ENCODE peak calls at places on chromosomes 3 and 15, in five cellular contexts. H is lung, J is SJSA1, C is H9, D is ovary. K is an unnamed sample.

GRCh38 chr15:74799255-74799842 is 13.3 kb upstream of the LMAN1L start:
- DNase-seq in C (no peak), H (no peak), J (no peak), D (no peak), K (no peak)

GRCh38 chr3:32945136-32945535 is 6.3 kb upstream of the CCR4 start:
- DNase-seq in C (peak), J (peak), H (no peak), D (no peak), K (no peak)

GRCh38 chr3:112004187-112004586 is 5.5 kb downstream of the TAGLN3 start:
- DNase-seq in D (no peak), C (no peak), H (no peak), J (no peak), K (no peak)

GRCh38 chr15:78208341-78208844 is 26.0 kb downstream of the ACSBG1 start:
- DNase-seq in J (no peak), D (no peak), C (no peak), H (no peak), K (no peak)

GRCh38 chr3:186589115-186589514 is 18.6 kb downstream of the DNAJB11 start:
- DNase-seq in H (no peak), D (no peak), J (no peak), C (no peak), K (no peak)

GRCh38 chr15:87401986-87402385 is 854.6 kb downstream of the NTRK3 start:
- DNase-seq in J (no peak), H (no peak), C (peak), D (no peak), K (no peak)

GRCh38 chr3:58560771-58561311 is 16.4 kb downstream of the FAM107A start:
- DNase-seq in J (peak), D (no peak), H (no peak), C (peak), K (no peak)

GRCh38 chr3:171323934-171324535 is 136.2 kb downstream of the TNIK start:
- DNase-seq in C (no peak), H (no peak), J (no peak), D (no peak), K (no peak)

GRCh38 chr3:77189258-77189657 is 149.4 kb downstream of the ROBO2 start:
- DNase-seq in C (no peak), D (no peak), H (no peak), J (no peak), K (no peak)

GRCh38 chr15:77599899-77600298 is 32.8 kb downstream of the LINGO1 start:
- DNase-seq in C (peak), H (no peak), J (no peak), D (no peak), K (no peak)

GRCh38 chr3:4533489-4534443 is 40.6 kb downstream of the ITPR1 start:
- DNase-seq in J (no peak), C (no peak), H (peak), D (no peak), K (peak)

GRCh38 chr15:62740141-62741004 is 302.2 kb upstream of the TPM1 start:
- DNase-seq in C (no peak), J (no peak), D (no peak), H (no peak), K (no peak)

GRCh38 chr3:29686889-29687592 is 406.2 kb downstream of the RBMS3 start:
- DNase-seq in H (no peak), C (no peak), J (peak), D (no peak), K (no peak)

GRCh38 chr3:160869825-160870224 is 113.8 kb downstream of the PPM1L start:
- DNase-seq in H (no peak), D (no peak), C (no peak), J (no peak), K (peak)

GRCh38 chr15:42919308-42919707 is 1.3 kb downstream of the TTBK2 start:
- DNase-seq in C (no peak), H (no peak), J (no peak), D (no peak), K (no peak)

GRCh38 chr15:63085289-63085688 is 36.4 kb upstream of the LACTB start:
- DNase-seq in D (no peak), C (no peak), H (no peak), J (no peak), K (no peak)

GRCh38 chr3:10365316-10365715 is 44.4 kb upstream of the SEC13 start:
- DNase-seq in H (no peak), D (no peak), J (no peak), C (no peak), K (no peak)

GRCh38 chr3:176978441-176978840 is 218.8 kb downstream of the TBL1XR1 start:
- DNase-seq in J (no peak), C (no peak), D (no peak), H (no peak), K (no peak)

GRCh38 chr15:100520132-100520921 is 8.4 kb downstream of the CERS3 start:
- DNase-seq in H (no peak), C (no peak), J (no peak), D (no peak), K (no peak)

GRCh38 chr3:127088511-127089430 is 104.2 kb upstream of the PRR23E start:
- DNase-seq in J (no peak), C (no peak), D (no peak), H (no peak), K (no peak)

GRCh38 chr3:196177567-196177966 is 33.6 kb downstream of the ZDHHC19 start:
- DNase-seq in C (no peak), J (no peak), H (no peak), D (no peak), K (no peak)

GRCh38 chr3:14988988-14989394 is 41.6 kb downstream of the NR2C2 start:
- DNase-seq in D (no peak), H (no peak), C (peak), J (no peak), K (no peak)

GRCh38 chr3:129564981-129565644 is 22.1 kb downstream of the H1-8 start:
- DNase-seq in C (no peak), H (no peak), D (no peak), J (no peak), K (no peak)
- H3K27ac ChIP-seq in C (no peak), H (peak), D (no peak), J (no peak), K (no peak)

GRCh38 chr3:50503504-50503903 is at the start of gene CACNA2D2:
- DNase-seq in J (no peak), H (peak), C (peak), D (peak), K (peak)
- H3K27ac ChIP-seq in J (no peak), H (peak), C (no peak), D (peak), K (peak)

GRCh38 chr3:69607466-69608035 is 131.7 kb upstream of the MITF start:
- DNase-seq in C (no peak), H (no peak), D (no peak), J (no peak), K (no peak)

DNA sequence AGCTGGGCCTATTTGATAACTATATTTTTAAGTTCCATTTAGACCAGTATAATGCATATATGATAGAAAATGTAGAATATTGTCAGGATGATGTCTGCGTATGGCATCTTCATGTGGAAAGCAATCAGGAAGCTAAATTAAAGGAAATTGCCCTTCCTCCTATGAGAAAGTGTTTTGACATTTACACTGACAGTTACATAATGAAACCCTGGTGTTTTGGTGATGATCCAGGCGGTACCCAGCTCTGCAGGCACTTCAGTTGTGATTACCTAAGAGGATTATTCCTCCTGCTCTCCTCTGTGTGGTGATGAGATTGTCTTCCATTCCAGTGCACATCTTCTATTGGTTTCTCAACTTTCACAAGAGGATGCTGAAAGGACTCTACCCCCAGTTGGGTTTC is 126.5 kb upstream of the MITF start:
- DNase-seq in H (no peak), D (no peak), C (no peak), J (no peak), K (no peak)
- H3K27ac ChIP-seq in H (no peak), D (no peak), C (no peak), J (no peak), K (no peak)

GRCh38 chr3:183515968-183516851 is 39.3 kb downstream of the KLHL6 start:
- DNase-seq in C (no peak), H (no peak), J (no peak), D (no peak), K (no peak)

GRCh38 chr3:183517656-183518055 is 37.9 kb downstream of the KLHL6 start:
- DNase-seq in C (no peak), H (no peak), D (no peak), J (no peak), K (no peak)

GRCh38 chr3:183514048-183514447 is 41.5 kb downstream of the KLHL6 start:
- DNase-seq in H (no peak), D (no peak), J (no peak), C (no peak), K (no peak)

GRCh38 chr3:183513046-183513706 is 42.3 kb downstream of the KLHL6 start:
- DNase-seq in J (no peak), C (no peak), H (no peak), D (no peak), K (no peak)

GRCh38 chr3:183518446-183519185 is 36.9 kb downstream of the KLHL6 start:
- DNase-seq in D (no peak), H (no peak), J (no peak), C (no peak), K (no peak)
- H3K27ac ChIP-seq in D (no peak), H (no peak), J (no peak), C (no peak), K (no peak)